ENCODE peak calls at places on chromosomes 2 and 18, in five cellular contexts. Y, L, J, Z and M are unnamed samples.

GRCh38 chr2:108129636-108130035 is 110.1 kb upstream of the SULT1C3 start:
- DNase-seq in Y (no peak), J (no peak), L (no peak), Z (no peak), M (no peak)

GRCh38 chr18:62590799-62591640 is 68.2 kb downstream of the ZCCHC2 start:
- DNase-seq in Z (no peak), L (no peak), Y (no peak), J (no peak), M (no peak)

GRCh38 chr18:77101410-77102245 is 31.0 kb downstream of the MBP start:
- DNase-seq in J (peak), Z (peak), Y (peak), L (peak), M (no peak)

GRCh38 chr2:60608679-60609078 is 55.2 kb upstream of the BCL11A start:
- DNase-seq in L (no peak), Y (no peak), Z (no peak), J (no peak), M (no peak)

GRCh38 chr2:227324671-227325055 is 388 bp upstream of the MFF start:
- DNase-seq in Z (no peak), J (no peak), L (peak), Y (no peak), M (no peak)

GRCh38 chr2:213959589-213959988 is 451.3 kb upstream of the VWC2L start:
- DNase-seq in Z (no peak), L (no peak), Y (no peak), J (no peak), M (no peak)

GRCh38 chr2:102505290-102505689 is 32.3 kb downstream of the SLC9A4 start:
- DNase-seq in L (peak), Y (peak), Z (no peak), J (no peak), M (no peak)

GRCh38 chr2:160646684-160647444 is 153.3 kb upstream of the RBMS1 start:
- DNase-seq in J (no peak), Y (no peak), Z (no peak), L (peak), M (no peak)

GRCh38 chr2:234671231-234671630 is 174.3 kb upstream of the ARL4C start:
- DNase-seq in Z (no peak), L (no peak), J (no peak), Y (no peak), M (no peak)

GRCh38 chr2:189192766-189193165 is 13.2 kb upstream of the COL5A2 start:
- DNase-seq in Y (no peak), Z (no peak), J (no peak), L (no peak), M (no peak)

GRCh38 chr2:201964631-201965206 is 68.9 kb upstream of the FZD7 start:
- DNase-seq in Z (no peak), L (no peak), J (no peak), Y (peak), M (no peak)

GRCh38 chr2:217905395-217905794 is 97.4 kb downstream of the TNS1 start:
- DNase-seq in Z (no peak), L (no peak), Y (peak), J (peak), M (no peak)

GRCh38 chr2:45382744-45383143 is 228.3 kb downstream of the SRBD1 start:
- DNase-seq in L (no peak), Y (no peak), Z (no peak), J (no peak), M (no peak)

GRCh38 chr18:6731197-6731596 is 1.7 kb downstream of the ARHGAP28 start:
- DNase-seq in Y (no peak), L (no peak), J (no peak), Z (peak), M (no peak)

GRCh38 chr18:9133225-9133624 is 3.4 kb upstream of the ANKRD12 start:
- DNase-seq in Z (no peak), L (no peak), Y (no peak), J (no peak), M (no peak)

GRCh38 chr2:72222829-72223564 is 75.3 kb upstream of the CYP26B1 start:
- DNase-seq in L (no peak), J (no peak), Y (no peak), Z (peak), M (no peak)

GRCh38 chr2:205235434-205235833 is 446.9 kb upstream of the NRP2 start:
- DNase-seq in L (peak), Z (no peak), J (no peak), Y (no peak), M (no peak)

GRCh38 chr2:164840930-164841718 is 499 bp downstream of the COBLL1 start:
- DNase-seq in Y (peak), Z (no peak), J (peak), L (peak), M (peak)

GRCh38 chr2:85541262-85541661 is 2.3 kb downstream of the MAT2A start:
- DNase-seq in L (no peak), Z (no peak), J (no peak), Y (no peak), M (no peak)

GRCh38 chr18:23067236-23067635 is 68.0 kb upstream of the CABLES1 start:
- DNase-seq in Y (no peak), J (no peak), Z (no peak), L (no peak), M (no peak)

GRCh38 chr18:28805491-28805890 is 628.6 kb upstream of the CDH2 start:
- DNase-seq in Z (no peak), Y (no peak), L (no peak), J (no peak), M (no peak)

GRCh38 chr2:222672068-222672401 is 577 bp downstream of the MOGAT1 start:
- DNase-seq in J (no peak), L (no peak), Z (no peak), Y (no peak), M (no peak)

GRCh38 chr2:139867601-139868226 is 1087.5 kb upstream of the NXPH2 start:
- DNase-seq in Z (no peak), Y (no peak), J (no peak), L (no peak), M (no peak)

GRCh38 chr2:44290271-44290670 is 15.0 kb downstream of the SLC3A1 start:
- DNase-seq in Y (no peak), Z (peak), J (no peak), L (no peak), M (no peak)

GRCh38 chr2:188381614-188382013 is 89.9 kb downstream of the GULP1 start:
- DNase-seq in Z (peak), J (no peak), Y (no peak), L (no peak), M (no peak)

GRCh38 chr18:74506405-74507119 is 10.4 kb downstream of the CNDP2 start:
- DNase-seq in L (no peak), Z (no peak), J (no peak), Y (no peak), M (no peak)

GRCh38 chr2:172084734-172085459 is 410 bp upstream of the DLX1 start:
- DNase-seq in L (peak), Y (peak), Z (peak), J (peak), M (peak)

GRCh38 chr2:57886196-57886786 is 160.3 kb upstream of the VRK2 start:
- DNase-seq in Y (no peak), J (no peak), Z (no peak), L (no peak), M (no peak)

GRCh38 chr2:45169339-45170190 is 160.3 kb upstream of the SIX2 start:
- DNase-seq in Y (no peak), L (peak), Z (no peak), J (no peak), M (peak)

GRCh38 chr2:69741281-69742169 is at the start of gene ANXA4:
- DNase-seq in Z (peak), Y (peak), L (peak), J (peak), M (peak)

GRCh38 chr2:71930073-71930681 is 217.5 kb downstream of the CYP26B1 start:
- DNase-seq in L (peak), Y (no peak), Z (peak), J (no peak), M (no peak)

GRCh38 chr2:60499651-60500300 is 53.7 kb downstream of the BCL11A start:
- DNase-seq in L (no peak), J (peak), Z (no peak), Y (no peak), M (peak)

GRCh38 chr2:171432969-171433762 is 624 bp downstream of the METTL8 start:
- DNase-seq in Y (peak), L (peak), Z (no peak), J (peak), M (no peak)

GRCh38 chr2:12452211-12452610 is 264.5 kb upstream of the TRIB2 start:
- DNase-seq in J (no peak), Z (no peak), L (no peak), Y (no peak), M (no peak)
- TF ChIP-seq CTCF in J (no peak), Z (no peak), L (no peak), Y (no peak), M (no peak)

DNA sequence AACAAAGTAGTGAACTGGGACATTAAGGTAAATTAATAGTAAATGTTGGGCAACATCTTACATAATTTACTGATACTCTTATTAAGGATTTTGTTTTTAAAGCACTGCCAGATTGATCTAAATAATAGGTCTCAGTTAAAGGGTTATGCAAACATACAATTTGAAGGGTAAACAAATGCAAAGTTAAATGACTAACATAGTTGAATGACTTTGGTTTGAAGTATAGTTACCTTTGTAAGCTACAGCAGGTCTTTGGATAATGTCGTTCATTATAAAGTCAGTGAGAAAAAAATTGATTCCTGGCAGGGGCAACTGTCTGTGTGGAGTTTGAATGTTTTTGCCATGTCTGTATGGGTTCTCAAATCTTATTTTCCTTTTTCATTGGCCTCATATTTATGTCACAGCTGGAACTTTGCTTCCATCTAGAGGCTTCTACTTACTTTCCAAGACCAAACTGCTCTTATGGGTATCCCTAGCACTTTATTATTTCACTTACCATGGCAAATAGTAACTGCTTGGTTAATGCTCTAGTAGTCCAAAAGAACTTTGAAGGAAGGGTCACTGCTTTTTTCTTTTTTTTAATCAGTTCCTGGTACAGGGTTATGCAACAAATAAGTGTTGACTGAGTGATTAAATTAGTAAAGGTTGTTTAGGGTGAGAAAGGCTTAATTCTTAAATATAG is 107.8 kb downstream of the NBEAL1 start:
- DNase-seq in Z (no peak), L (no peak), Y (no peak), J (no peak), M (no peak)
- TF ChIP-seq CTCF in Z (peak), L (no peak), Y (peak), J (peak), M (peak)

GRCh38 chr2:53569957-53570727 is 197.5 kb upstream of the CHAC2 start:
- DNase-seq in Y (no peak), J (no peak), L (no peak), Z (no peak), M (no peak)
- TF ChIP-seq CTCF in Y (no peak), J (no peak), L (no peak), Z (no peak), M (peak)

DNA sequence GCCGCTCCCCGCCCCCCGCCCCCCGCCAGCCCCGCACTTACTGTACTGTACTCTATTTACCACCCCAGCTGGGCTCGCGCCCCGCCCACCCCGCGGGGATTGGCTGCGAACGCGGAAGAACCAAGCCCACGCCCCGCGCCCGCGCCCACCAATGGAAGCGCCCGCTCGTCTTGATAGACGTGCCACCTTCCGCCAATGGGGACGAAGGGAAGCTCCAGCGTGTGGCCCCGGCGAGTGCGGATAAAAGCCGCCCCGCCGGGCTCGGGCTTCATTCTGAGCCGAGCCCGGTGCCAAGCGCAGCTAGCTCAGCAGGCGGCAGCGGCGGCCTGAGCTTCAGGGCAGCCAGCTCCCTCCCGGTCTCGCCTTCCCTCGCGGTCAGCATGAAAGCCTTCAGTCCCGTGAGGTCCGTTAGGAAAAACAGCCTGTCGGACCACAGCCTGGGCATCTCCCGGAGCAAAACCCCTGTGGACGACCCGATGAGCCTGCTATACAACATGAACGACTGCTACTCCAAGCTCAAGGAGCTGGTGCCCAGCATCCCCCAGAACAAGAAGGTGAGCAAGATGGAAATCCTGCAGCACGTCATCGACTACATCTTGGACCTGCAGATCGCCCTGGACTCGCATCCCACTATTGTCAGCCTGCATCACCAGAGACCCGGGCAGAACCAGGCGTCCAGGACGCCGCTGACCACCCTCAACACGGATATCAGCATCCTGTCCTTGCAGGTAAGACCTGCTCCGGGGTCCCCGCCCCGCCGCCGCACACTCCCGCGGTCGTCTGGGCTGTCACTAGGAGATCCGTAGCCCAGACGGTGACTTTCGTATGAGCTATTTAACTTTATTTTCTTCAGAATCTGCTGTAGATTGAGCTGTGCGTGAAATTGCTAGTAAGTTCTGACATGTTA is at the start of gene ID2:
- DNase-seq in Y (peak), L (peak), Z (peak), J (peak), M (peak)
- TF ChIP-seq CTCF in Y (no peak), L (no peak), Z (no peak), J (no peak), M (no peak)

GRCh38 chr2:97957432-97958183 is 38.1 kb downstream of the TMEM131 start:
- DNase-seq in Y (no peak), L (no peak), Z (no peak), J (no peak), M (no peak)
- TF ChIP-seq CTCF in Y (no peak), L (no peak), Z (no peak), J (no peak), M (no peak)

GRCh38 chr2:46643493-46643892 is 164.1 kb downstream of the TMEM247 start:
- DNase-seq in L (peak), Z (no peak), Y (no peak), J (no peak), M (no peak)
- TF ChIP-seq CTCF in L (peak), Z (no peak), Y (no peak), J (no peak), M (no peak)

GRCh38 chr18:60417946-60418345 is 45.4 kb upstream of the MC4R start:
- DNase-seq in Z (no peak), L (no peak), Y (no peak), J (no peak), M (no peak)

GRCh38 chr18:60411715-60412114 is 39.1 kb upstream of the MC4R start:
- DNase-seq in L (peak), Z (no peak), Y (no peak), J (no peak), M (no peak)

DNA sequence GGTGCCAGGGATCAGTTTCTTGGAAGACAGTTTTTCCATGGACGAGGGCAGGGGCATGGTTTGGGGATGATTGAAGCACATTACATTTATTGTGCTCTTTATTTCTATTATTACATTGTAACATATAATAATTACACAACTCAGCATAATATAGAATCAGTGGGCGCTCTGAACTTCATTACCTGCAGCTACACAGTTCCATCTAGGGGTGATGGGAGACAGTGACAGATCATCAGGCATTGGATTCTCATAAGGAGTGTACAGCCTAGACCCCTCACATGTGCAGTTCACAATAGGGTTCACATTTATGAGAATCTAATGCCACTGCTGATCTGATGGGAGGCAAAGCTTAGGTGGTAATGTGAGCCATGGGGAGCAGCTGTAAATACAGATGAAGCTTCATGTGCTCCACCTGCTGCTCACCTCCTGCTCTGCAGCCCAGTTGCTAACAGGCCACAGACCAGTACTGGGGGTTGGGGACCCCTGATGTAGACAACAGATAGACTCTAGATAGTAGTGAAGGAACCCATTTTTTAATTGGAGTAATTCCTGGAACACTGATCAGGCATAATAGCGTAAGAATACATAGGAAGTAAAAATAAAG is 41.5 kb upstream of the MC4R start:
- DNase-seq in Y (no peak), Z (no peak), J (no peak), L (peak), M (no peak)
- TF ChIP-seq CTCF in Y (peak), Z (peak), J (no peak), L (peak), M (peak)

DNA sequence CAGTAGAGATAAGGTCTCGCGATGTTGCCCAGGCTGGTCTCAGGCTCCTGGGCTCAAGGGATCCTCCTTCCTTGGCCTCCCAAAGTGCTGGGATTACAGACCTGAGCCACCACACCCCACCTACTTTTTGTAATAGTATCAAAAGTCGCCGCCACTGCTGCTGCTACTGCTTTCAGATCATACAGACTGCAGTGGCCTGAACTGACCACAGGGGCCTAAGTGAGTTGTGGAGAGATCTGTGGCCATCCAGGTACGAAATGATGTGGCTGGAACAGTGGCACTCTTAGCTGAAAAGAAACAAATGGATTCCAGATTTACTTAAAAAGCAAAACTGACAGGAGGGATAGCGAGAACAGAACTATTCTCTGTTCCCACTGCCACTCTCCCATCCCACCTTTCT is 32.9 kb upstream of the POMC start:
- DNase-seq in Y (no peak), Z (no peak), L (no peak), J (no peak), M (no peak)
- TF ChIP-seq CTCF in Y (no peak), Z (peak), L (no peak), J (no peak), M (no peak)